ENCODE peak calls at places on chromosome 5, in nine cellular contexts. D is SK-N-SH; T is OCI-LY7; G is CD8-positive, alpha-beta T cell; Y is colonic mucosa; O is right lobe of liver; J is lower lobe of right lung; R is psoas muscle; V is A549. W is an unnamed sample. For H3K4me1, the result is how much of the 10 kb centered on the place peaks cover.

GRCh38 chr5:80569086-80569960 is 757 bp downstream of the ANKRD34B start:
- DNase-seq in D (peak), T (no peak), G (no peak), Y (no peak), O (no peak), J (no peak), R (no peak), V (no peak), W (no peak)

GRCh38 chr5:135829681-135830383 is 4.6 kb upstream of the SLC25A48 start:
- DNase-seq in D (peak), T (peak), G (no peak), Y (peak), O (peak), J (peak), R (peak), V (peak), W (no peak)

GRCh38 chr5:40401965-40402364 is 277.8 kb upstream of the PTGER4 start:
- DNase-seq in D (no peak), T (no peak), G (peak), Y (no peak), O (no peak), J (no peak), R (no peak), V (no peak), W (no peak)

GRCh38 chr5:179186092-179186419 is 125.9 kb downstream of the ZNF354C start:
- DNase-seq in D (no peak), T (no peak), G (no peak), Y (no peak), O (no peak), J (peak), R (peak), V (no peak), W (no peak)

GRCh38 chr5:157312492-157312891 is 46.6 kb downstream of the CYFIP2 start:
- DNase-seq in D (peak), T (peak), G (peak), Y (peak), O (peak), J (no peak), R (peak), V (peak), W (no peak)

GRCh38 chr5:10538789-10539684 is 24.8 kb upstream of the ANKRD33B start:
- DNase-seq in D (no peak), T (no peak), G (no peak), Y (no peak), O (no peak), J (no peak), R (no peak), V (no peak), W (no peak)

GRCh38 chr5:144102361-144102760 is 68.1 kb downstream of the YIPF5 start:
- DNase-seq in D (no peak), T (no peak), G (no peak), Y (no peak), O (no peak), J (no peak), R (no peak), V (no peak), W (no peak)

GRCh38 chr5:59293700-59294099 is 599.8 kb downstream of the PDE4D start:
- DNase-seq in D (no peak), T (no peak), G (no peak), Y (no peak), O (no peak), J (no peak), R (no peak), V (no peak), W (no peak)

GRCh38 chr5:135013445-135013844 is 20.6 kb downstream of the PITX1 start:
- DNase-seq in D (no peak), T (no peak), G (no peak), Y (no peak), O (no peak), J (no peak), R (no peak), V (no peak), W (no peak)

GRCh38 chr5:40480392-40480791 is 199.3 kb upstream of the PTGER4 start:
- DNase-seq in D (no peak), T (no peak), G (no peak), Y (no peak), O (no peak), J (no peak), R (no peak), V (no peak), W (no peak)

GRCh38 chr5:90227688-90228087 is 181.9 kb downstream of the CETN3 start:
- DNase-seq in D (no peak), T (no peak), G (no peak), Y (peak), O (no peak), J (no peak), R (no peak), V (no peak), W (no peak)

GRCh38 chr5:132094393-132095076 is 20.9 kb downstream of the CSF2 start:
- DNase-seq in D (no peak), T (no peak), G (no peak), Y (no peak), O (no peak), J (peak), R (no peak), V (peak), W (no peak)

GRCh38 chr5:67006152-67006848 is 190.3 kb downstream of the CD180 start:
- DNase-seq in D (no peak), T (peak), G (no peak), Y (no peak), O (no peak), J (no peak), R (no peak), V (no peak), W (no peak)
- H3K4me1 ChIP-seq in D (under half), T (under half), G (under half), Y (under half), O (under half), J (half or more), R (under half), V (under half), W (under half)

DNA sequence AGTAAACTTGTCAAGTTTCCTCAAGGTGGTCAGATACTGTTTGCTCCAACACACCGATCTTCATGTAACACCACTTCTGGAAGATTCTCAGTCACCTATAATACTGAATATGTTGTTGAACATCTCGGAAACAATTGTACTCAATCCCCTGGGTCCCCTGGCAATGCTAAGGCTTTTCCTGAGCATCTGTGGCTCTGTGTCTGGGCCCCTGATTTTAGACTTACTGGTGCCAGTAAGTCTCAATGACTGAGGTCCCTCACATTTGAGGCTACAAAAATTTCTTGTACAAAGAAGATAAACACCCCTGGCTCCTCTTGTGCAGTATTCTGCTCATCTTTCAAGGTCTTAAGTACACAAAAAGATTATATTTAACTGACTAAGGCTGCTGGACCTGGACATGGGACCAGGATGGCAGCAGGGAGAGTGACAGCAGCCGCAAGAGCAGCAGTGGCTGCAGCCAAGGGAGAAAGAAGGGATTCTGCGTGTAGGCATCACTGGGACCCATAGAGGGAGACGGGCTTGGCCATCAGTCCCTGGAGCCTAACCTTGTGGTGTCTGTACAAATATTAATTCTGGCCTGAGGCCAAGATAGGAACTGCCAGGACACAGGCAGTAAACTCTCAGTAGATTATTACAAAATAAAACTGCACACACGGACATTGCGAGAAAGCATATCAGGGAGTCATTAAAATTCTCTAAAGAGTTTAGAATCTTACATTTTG is 49.0 kb upstream of the TNPO1 start:
- DNase-seq in D (peak), T (no peak), G (no peak), Y (no peak), O (peak), J (no peak), R (no peak), V (peak), W (no peak)
- TF ChIP-seq CTCF in D (no peak), T (no peak), G (no peak), Y (no peak), O (peak), J (no peak), R (no peak), V (peak), W (no peak)

GRCh38 chr5:122981846-122982245 is 54.7 kb downstream of the PPIC start:
- DNase-seq in D (no peak), T (no peak), G (no peak), Y (no peak), O (no peak), J (no peak), R (no peak), V (no peak), W (no peak)

GRCh38 chr5:122985954-122986721 is 50.4 kb downstream of the PPIC start:
- DNase-seq in D (no peak), T (no peak), G (no peak), Y (no peak), O (no peak), J (no peak), R (no peak), V (no peak), W (no peak)

GRCh38 chr5:122982376-122982775 is 54.1 kb downstream of the PPIC start:
- DNase-seq in D (no peak), T (no peak), G (no peak), Y (no peak), O (peak), J (no peak), R (no peak), V (no peak), W (no peak)

GRCh38 chr5:122984425-122984824 is 52.1 kb downstream of the PPIC start:
- DNase-seq in D (no peak), T (no peak), G (no peak), Y (no peak), O (no peak), J (no peak), R (no peak), V (no peak), W (no peak)

DNA sequence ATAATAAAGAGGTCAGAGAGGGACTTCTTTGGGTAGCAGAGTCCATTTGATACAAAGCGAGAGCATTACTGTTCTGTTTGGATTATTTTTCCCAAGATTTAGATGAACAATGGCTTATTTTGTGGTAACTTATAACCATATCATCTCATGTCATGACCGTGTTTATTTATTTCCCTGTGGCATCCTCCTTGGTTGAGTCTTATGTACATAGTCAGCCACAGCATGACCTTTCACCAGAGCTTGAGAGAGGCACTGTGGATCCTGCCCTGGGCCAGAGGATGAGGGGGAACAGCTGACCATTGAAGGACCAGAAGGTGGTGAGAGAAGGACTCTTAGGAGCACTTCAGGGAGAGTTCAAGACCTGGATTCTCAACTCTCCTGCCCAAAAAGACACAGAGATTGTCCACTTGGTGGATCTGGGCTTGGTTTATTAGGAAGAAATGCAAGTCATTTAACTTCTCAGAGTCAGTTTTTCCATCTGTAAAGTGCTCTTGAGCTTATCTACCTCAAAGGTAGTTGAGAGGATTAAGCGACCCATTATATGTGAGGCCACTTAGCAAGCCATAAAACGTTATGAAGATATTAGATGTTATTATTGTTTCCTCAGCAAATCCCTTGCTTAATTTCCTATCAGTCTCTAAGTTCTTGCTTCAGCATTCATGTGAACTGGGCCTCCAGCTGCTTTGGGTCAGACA is 51.4 kb downstream of the PPIC start:
- DNase-seq in D (no peak), T (no peak), G (no peak), Y (no peak), O (no peak), J (no peak), R (no peak), V (no peak), W (no peak)
- H3K4me3 ChIP-seq in D (no peak), T (no peak), G (no peak), Y (no peak), O (no peak), J (no peak), R (no peak), V (no peak), W (no peak)

GRCh38 chr5:138951986-138952735 is 77.0 kb upstream of the LRRTM2 start:
- DNase-seq in D (no peak), T (no peak), G (no peak), Y (no peak), O (no peak), J (no peak), R (no peak), V (no peak), W (no peak)
- H3K4me1 ChIP-seq in D (half or more), T (under half), G (under half), Y (under half), O (under half), J (half or more), R (half or more), V (under half), W (half or more)

DNA sequence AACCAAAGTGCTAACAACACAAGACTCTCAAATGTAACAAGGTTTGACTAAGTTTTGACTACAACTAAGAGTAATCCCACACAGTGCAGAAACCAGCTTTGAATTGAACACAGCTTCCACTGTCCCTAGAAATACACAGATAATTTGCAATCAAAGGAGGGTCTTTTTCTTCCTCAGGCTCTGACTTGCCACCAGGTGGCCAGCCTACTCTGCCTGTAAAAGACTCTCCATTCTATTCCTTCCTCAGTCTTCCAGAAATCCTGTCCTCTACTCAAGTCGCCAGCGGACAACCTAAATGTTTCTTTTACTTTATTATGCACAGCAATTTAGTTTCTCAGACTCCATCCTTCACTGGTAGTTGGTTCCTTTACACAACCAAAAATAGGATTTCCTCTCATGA is 32.2 kb upstream of the MCTP1 start:
- DNase-seq in D (no peak), T (no peak), G (no peak), Y (no peak), O (no peak), J (no peak), R (no peak), V (no peak), W (no peak)
- TF ChIP-seq CTCF in D (peak), T (no peak), G (no peak), Y (no peak), O (no peak), J (no peak), R (no peak), V (no peak), W (no peak)

GRCh38 chr5:73783823-73784222 is 157.8 kb downstream of the ARHGEF28 start:
- DNase-seq in D (no peak), T (peak), G (no peak), Y (no peak), O (no peak), J (no peak), R (no peak), V (no peak), W (no peak)
- H3K4me3 ChIP-seq in D (no peak), T (no peak), G (no peak), Y (no peak), O (no peak), J (no peak), R (no peak), V (no peak), W (no peak)

DNA sequence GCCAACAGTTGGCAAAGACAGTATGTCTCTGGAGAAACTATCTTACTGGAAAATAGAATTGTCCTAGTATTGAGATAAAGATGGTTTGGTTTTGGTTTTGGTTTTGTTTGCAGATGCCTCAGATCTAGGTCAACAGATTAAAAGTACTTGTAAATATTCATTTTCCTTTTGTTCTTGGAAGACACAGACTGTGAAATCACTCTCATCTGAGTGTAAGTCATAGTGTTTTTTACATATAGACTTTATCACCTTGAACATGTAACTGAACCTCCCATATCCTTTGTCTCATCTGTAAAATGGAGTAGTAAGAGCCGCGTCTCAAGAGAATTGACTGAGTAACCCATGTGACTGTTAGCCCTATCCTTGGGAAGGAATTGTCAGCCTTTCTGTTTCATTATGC is 34.3 kb downstream of the MAP3K1 start:
- DNase-seq in D (no peak), T (no peak), G (no peak), Y (no peak), O (no peak), J (no peak), R (no peak), V (no peak), W (no peak)
- H3K4me1 ChIP-seq in D (under half), T (under half), G (half or more), Y (under half), O (under half), J (half or more), R (under half), V (under half), W (under half)

GRCh38 chr5:102681403-102681983 is 73.6 kb upstream of the PAM start:
- DNase-seq in D (peak), T (peak), G (peak), Y (peak), O (peak), J (peak), R (peak), V (peak), W (peak)
- TF ChIP-seq CTCF in D (peak), T (peak), G (peak), Y (peak), O (peak), J (peak), R (peak), V (peak), W (peak)

GRCh38 chr5:137888489-137888874 is 775 bp upstream of the PKD2L2 start:
- DNase-seq in D (peak), T (no peak), G (no peak), Y (no peak), O (no peak), J (no peak), R (no peak), V (no peak), W (no peak)
- H3K4me3 ChIP-seq in D (peak), T (peak), G (peak), Y (peak), O (no peak), J (peak), R (peak), V (peak), W (peak)

GRCh38 chr5:127013407-127013806 is 17.0 kb downstream of the MARCHF3 start:
- DNase-seq in D (no peak), T (no peak), G (no peak), Y (no peak), O (no peak), J (no peak), R (no peak), V (no peak), W (no peak)
- H3K4me1 ChIP-seq in D (under half), T (under half), G (under half), Y (under half), O (under half), J (under half), R (under half), V (under half), W (under half)

W was measured in thoracic aorta.